ENCODE peak calls at places on chromosomes 5 and 9, in four cellular contexts. One of them, this sample, is unnamed.

GRCh38 chr5:10354048-10354872 is 765 bp downstream of the MARCHF6 start:
- DNase-seq in fibroblast of lung: peak
- DNase-seq in NB4: peak
- DNase-seq in activated CD8-positive, alpha-beta memory T cell treated with anti-CD3 and anti-CD28 coated beads, Interleukin-2, amount 50 U/mL, for 48 hours: peak
- DNase-seq in this sample: peak

GRCh38 chr5:172370648-172371248 is 83.6 kb downstream of the SH3PXD2B start:
- DNase-seq in fibroblast of lung: peak
- DNase-seq in NB4: peak
- DNase-seq in activated CD8-positive, alpha-beta memory T cell treated with anti-CD3 and anti-CD28 coated beads, Interleukin-2, amount 50 U/mL, for 48 hours: peak
- DNase-seq in this sample: peak

GRCh38 chr9:132411091-132411508 is 1.1 kb downstream of the CFAP77 start:
- DNase-seq in fibroblast of lung: peak
- DNase-seq in NB4: peak
- DNase-seq in activated CD8-positive, alpha-beta memory T cell treated with anti-CD3 and anti-CD28 coated beads, Interleukin-2, amount 50 U/mL, for 48 hours: peak
- DNase-seq in this sample: peak

GRCh38 chr5:126433708-126434107 is 10.5 kb downstream of the GRAMD2B start:
- DNase-seq in fibroblast of lung: peak
- DNase-seq in NB4: no peak
- DNase-seq in activated CD8-positive, alpha-beta memory T cell treated with anti-CD3 and anti-CD28 coated beads, Interleukin-2, amount 50 U/mL, for 48 hours: no peak
- DNase-seq in this sample: no peak

GRCh38 chr9:18756712-18757125 is 276.3 kb downstream of the SAXO1 start:
- DNase-seq in fibroblast of lung: no peak
- DNase-seq in NB4: no peak
- DNase-seq in activated CD8-positive, alpha-beta memory T cell treated with anti-CD3 and anti-CD28 coated beads, Interleukin-2, amount 50 U/mL, for 48 hours: no peak
- DNase-seq in this sample: no peak

GRCh38 chr5:1416856-1417469 is 28.3 kb downstream of the SLC6A3 start:
- DNase-seq in fibroblast of lung: no peak
- DNase-seq in NB4: no peak
- DNase-seq in activated CD8-positive, alpha-beta memory T cell treated with anti-CD3 and anti-CD28 coated beads, Interleukin-2, amount 50 U/mL, for 48 hours: no peak
- DNase-seq in this sample: no peak

GRCh38 chr5:97728920-97729319 is 545.9 kb upstream of the RIOK2 start:
- DNase-seq in fibroblast of lung: peak
- DNase-seq in NB4: no peak
- DNase-seq in activated CD8-positive, alpha-beta memory T cell treated with anti-CD3 and anti-CD28 coated beads, Interleukin-2, amount 50 U/mL, for 48 hours: no peak
- DNase-seq in this sample: no peak

GRCh38 chr9:5438301-5439162 is 807 bp upstream of the PLGRKT start:
- DNase-seq in fibroblast of lung: peak
- DNase-seq in NB4: no peak
- DNase-seq in activated CD8-positive, alpha-beta memory T cell treated with anti-CD3 and anti-CD28 coated beads, Interleukin-2, amount 50 U/mL, for 48 hours: peak
- DNase-seq in this sample: no peak

GRCh38 chr5:9888517-9888916 is 258.4 kb upstream of the TAS2R1 start:
- DNase-seq in fibroblast of lung: peak
- DNase-seq in NB4: no peak
- DNase-seq in activated CD8-positive, alpha-beta memory T cell treated with anti-CD3 and anti-CD28 coated beads, Interleukin-2, amount 50 U/mL, for 48 hours: no peak
- DNase-seq in this sample: no peak

GRCh38 chr5:159316519-159317383 is 13.5 kb downstream of the IL12B start:
- DNase-seq in fibroblast of lung: peak
- DNase-seq in NB4: peak
- DNase-seq in activated CD8-positive, alpha-beta memory T cell treated with anti-CD3 and anti-CD28 coated beads, Interleukin-2, amount 50 U/mL, for 48 hours: no peak
- DNase-seq in this sample: peak

GRCh38 chr5:139451176-139451575 is 11.4 kb downstream of the ECSCR start:
- DNase-seq in fibroblast of lung: no peak
- DNase-seq in NB4: no peak
- DNase-seq in activated CD8-positive, alpha-beta memory T cell treated with anti-CD3 and anti-CD28 coated beads, Interleukin-2, amount 50 U/mL, for 48 hours: peak
- DNase-seq in this sample: no peak

GRCh38 chr5:123511290-123511647 is 708 bp upstream of the CSNK1G3 start:
- DNase-seq in fibroblast of lung: peak
- DNase-seq in NB4: peak
- DNase-seq in activated CD8-positive, alpha-beta memory T cell treated with anti-CD3 and anti-CD28 coated beads, Interleukin-2, amount 50 U/mL, for 48 hours: no peak
- DNase-seq in this sample: no peak

GRCh38 chr9:110842976-110843375 is 174.4 kb downstream of the MUSK start:
- DNase-seq in fibroblast of lung: peak
- DNase-seq in NB4: no peak
- DNase-seq in activated CD8-positive, alpha-beta memory T cell treated with anti-CD3 and anti-CD28 coated beads, Interleukin-2, amount 50 U/mL, for 48 hours: no peak
- DNase-seq in this sample: no peak

GRCh38 chr5:64952961-64953360 is 184.2 kb downstream of the CWC27 start:
- DNase-seq in fibroblast of lung: no peak
- DNase-seq in NB4: no peak
- DNase-seq in activated CD8-positive, alpha-beta memory T cell treated with anti-CD3 and anti-CD28 coated beads, Interleukin-2, amount 50 U/mL, for 48 hours: no peak
- DNase-seq in this sample: peak

GRCh38 chr5:169767938-169768337 is 130.9 kb downstream of the DOCK2 start:
- DNase-seq in fibroblast of lung: no peak
- DNase-seq in NB4: no peak
- DNase-seq in activated CD8-positive, alpha-beta memory T cell treated with anti-CD3 and anti-CD28 coated beads, Interleukin-2, amount 50 U/mL, for 48 hours: no peak
- DNase-seq in this sample: no peak

GRCh38 chr9:109734814-109735213 is 45.2 kb upstream of the PALM2AKAP2 start:
- DNase-seq in fibroblast of lung: no peak
- DNase-seq in NB4: no peak
- DNase-seq in activated CD8-positive, alpha-beta memory T cell treated with anti-CD3 and anti-CD28 coated beads, Interleukin-2, amount 50 U/mL, for 48 hours: no peak
- DNase-seq in this sample: no peak

GRCh38 chr9:899440-900184 is 58.1 kb downstream of the DMRT1 start:
- DNase-seq in fibroblast of lung: no peak
- DNase-seq in NB4: peak
- DNase-seq in activated CD8-positive, alpha-beta memory T cell treated with anti-CD3 and anti-CD28 coated beads, Interleukin-2, amount 50 U/mL, for 48 hours: no peak
- DNase-seq in this sample: peak

GRCh38 chr9:98785333-98785933 is 10.9 kb downstream of the ANKS6 start:
- DNase-seq in fibroblast of lung: no peak
- DNase-seq in NB4: peak
- DNase-seq in activated CD8-positive, alpha-beta memory T cell treated with anti-CD3 and anti-CD28 coated beads, Interleukin-2, amount 50 U/mL, for 48 hours: peak
- DNase-seq in this sample: no peak

GRCh38 chr5:148790545-148791333 is 35.7 kb upstream of the ADRB2 start:
- DNase-seq in fibroblast of lung: no peak
- DNase-seq in NB4: peak
- DNase-seq in activated CD8-positive, alpha-beta memory T cell treated with anti-CD3 and anti-CD28 coated beads, Interleukin-2, amount 50 U/mL, for 48 hours: no peak
- DNase-seq in this sample: no peak

GRCh38 chr5:68033961-68034581 is 181.5 kb upstream of the PIK3R1 start:
- DNase-seq in fibroblast of lung: peak
- DNase-seq in NB4: no peak
- DNase-seq in activated CD8-positive, alpha-beta memory T cell treated with anti-CD3 and anti-CD28 coated beads, Interleukin-2, amount 50 U/mL, for 48 hours: no peak
- DNase-seq in this sample: no peak

GRCh38 chr5:40210705-40211104 is 469.0 kb upstream of the PTGER4 start:
- DNase-seq in fibroblast of lung: no peak
- DNase-seq in NB4: no peak
- DNase-seq in activated CD8-positive, alpha-beta memory T cell treated with anti-CD3 and anti-CD28 coated beads, Interleukin-2, amount 50 U/mL, for 48 hours: no peak
- DNase-seq in this sample: no peak

GRCh38 chr5:174192901-174193300 is 147.4 kb downstream of the NSG2 start:
- DNase-seq in fibroblast of lung: no peak
- DNase-seq in NB4: no peak
- DNase-seq in activated CD8-positive, alpha-beta memory T cell treated with anti-CD3 and anti-CD28 coated beads, Interleukin-2, amount 50 U/mL, for 48 hours: no peak
- DNase-seq in this sample: no peak

GRCh38 chr9:38066167-38066906 is 2.7 kb downstream of the SHB start:
- DNase-seq in fibroblast of lung: no peak
- DNase-seq in NB4: no peak
- DNase-seq in activated CD8-positive, alpha-beta memory T cell treated with anti-CD3 and anti-CD28 coated beads, Interleukin-2, amount 50 U/mL, for 48 hours: no peak
- DNase-seq in this sample: no peak

GRCh38 chr9:109039539-109039938 is 26.2 kb upstream of the CTNNAL1 start:
- DNase-seq in fibroblast of lung: no peak
- DNase-seq in NB4: no peak
- DNase-seq in activated CD8-positive, alpha-beta memory T cell treated with anti-CD3 and anti-CD28 coated beads, Interleukin-2, amount 50 U/mL, for 48 hours: no peak
- DNase-seq in this sample: no peak

GRCh38 chr5:31935702-31936347 is 238.3 kb downstream of the GOLPH3 start:
- DNase-seq in fibroblast of lung: no peak
- DNase-seq in NB4: no peak
- DNase-seq in activated CD8-positive, alpha-beta memory T cell treated with anti-CD3 and anti-CD28 coated beads, Interleukin-2, amount 50 U/mL, for 48 hours: no peak
- DNase-seq in this sample: no peak

GRCh38 chr9:34633166-34633565 is 4.3 kb upstream of the ARID3C start:
- DNase-seq in fibroblast of lung: no peak
- DNase-seq in NB4: no peak
- DNase-seq in activated CD8-positive, alpha-beta memory T cell treated with anti-CD3 and anti-CD28 coated beads, Interleukin-2, amount 50 U/mL, for 48 hours: no peak
- DNase-seq in this sample: no peak

GRCh38 chr5:124706729-124707361 is 39.6 kb downstream of the ZNF608 start:
- DNase-seq in fibroblast of lung: peak
- DNase-seq in NB4: no peak
- DNase-seq in activated CD8-positive, alpha-beta memory T cell treated with anti-CD3 and anti-CD28 coated beads, Interleukin-2, amount 50 U/mL, for 48 hours: no peak
- DNase-seq in this sample: no peak

GRCh38 chr5:123960526-123960925 is 448.5 kb downstream of the CSNK1G3 start:
- DNase-seq in fibroblast of lung: no peak
- DNase-seq in NB4: no peak
- DNase-seq in activated CD8-positive, alpha-beta memory T cell treated with anti-CD3 and anti-CD28 coated beads, Interleukin-2, amount 50 U/mL, for 48 hours: no peak
- DNase-seq in this sample: no peak